ENCODE peak calls at places on chromosomes 6 and 20, in ten cellular contexts. G is IMR-90; V is PC-3; J is EL; E is activated CD4-positive, CD25-positive, alpha-beta regulatory T cell; U is CD4-positive, alpha-beta T cell; H is cardiac muscle cell; Q is caudate nucleus; M is GM12865; D is Right ventricle myocardium superior. Z is an unnamed sample.
A peak's percentile ranks its signal among the peaks of the same experiment; 100 is the strongest.

GRCh38 chr20:4195499-4195898 is 180.1 kb upstream of the RNF24 start:
- DNase-seq in G (peak; percentile 18), V (peak; percentile 60), J (peak; percentile 47), E (no peak), U (no peak), H (peak; percentile 35), Q (peak; percentile 5), M (no peak), D (no peak), Z (no peak)

GRCh38 chr6:170269151-170269872 is 21.6 kb downstream of the DLL1 start:
- DNase-seq in G (no peak), V (no peak), J (no peak), E (no peak), U (no peak), H (no peak), Q (no peak), M (no peak), D (no peak), Z (no peak)

GRCh38 chr20:55069951-55070350 is 594.6 kb downstream of the DOK5 start:
- DNase-seq in G (no peak), V (no peak), J (no peak), E (no peak), U (no peak), H (no peak), Q (no peak), M (no peak), D (no peak), Z (no peak)

GRCh38 chr20:53346266-53346665 is 247.4 kb downstream of the ZNF217 start:
- DNase-seq in G (no peak), V (no peak), J (no peak), E (no peak), U (no peak), H (no peak), Q (no peak), M (no peak), D (no peak), Z (no peak)

GRCh38 chr6:123201869-123202372 is 205.9 kb downstream of the CLVS2 start:
- DNase-seq in G (no peak), V (no peak), J (no peak), E (no peak), U (no peak), H (no peak), Q (no peak), M (no peak), D (no peak), Z (no peak)

GRCh38 chr6:168088161-168089106 is 9.4 kb upstream of the FRMD1 start:
- DNase-seq in G (peak; percentile 74), V (no peak), J (peak; percentile 37), E (no peak), U (no peak), H (peak; percentile 89), Q (peak; percentile 13), M (no peak), D (peak; percentile 61), Z (no peak)

GRCh38 chr6:105648276-105648675 is 245.4 kb upstream of the PREP start:
- DNase-seq in G (no peak), V (no peak), J (no peak), E (no peak), U (no peak), H (no peak), Q (no peak), M (peak; percentile 36), D (no peak), Z (no peak)

GRCh38 chr6:161011509-161012480 is 20.2 kb downstream of the MAP3K4 start:
- DNase-seq in G (peak; percentile 17), V (no peak), J (no peak), E (no peak), U (no peak), H (peak; percentile 71), Q (no peak), M (no peak), D (no peak), Z (no peak)

GRCh38 chr20:62641749-62642665 is at the start of gene SLCO4A1:
- DNase-seq in G (peak; percentile 44), V (peak; percentile 89), J (peak; percentile 78), E (peak; percentile 73), U (peak; percentile 84), H (peak; percentile 55), Q (peak; percentile 27), M (peak; percentile 89), D (peak; percentile 88), Z (peak; percentile 90)

GRCh38 chr20:62134735-62135231 is 8.4 kb downstream of the PSMA7 start:
- DNase-seq in G (peak; percentile 35), V (no peak), J (no peak), E (no peak), U (no peak), H (peak; percentile 69), Q (no peak), M (no peak), D (peak; percentile 59), Z (no peak)

GRCh38 chr20:61252601-61253263 is 671 bp downstream of the CDH4 start:
- DNase-seq in G (peak; percentile 9), V (no peak), J (peak; percentile 32), E (no peak), U (no peak), H (peak; percentile 35), Q (no peak), M (no peak), D (no peak), Z (no peak)

GRCh38 chr6:151443911-151444621 is 7.9 kb downstream of the RMND1 start:
- DNase-seq in G (no peak), V (no peak), J (no peak), E (no peak), U (no peak), H (no peak), Q (no peak), M (no peak), D (no peak), Z (no peak)

GRCh38 chr6:133549252-133549925 is 308.2 kb downstream of the EYA4 start:
- DNase-seq in G (no peak), V (no peak), J (no peak), E (no peak), U (no peak), H (no peak), Q (no peak), M (no peak), D (no peak), Z (no peak)